ENCODE peak calls at places on chromosomes 7 and 10, in six cellular contexts. W is brain microvascular endothelial cell, S is Peyer's patch, V is aorta, F is pancreas, K is tibial artery. J is an unnamed sample.

GRCh38 chr10:16441106-16441850 is 4.5 kb downstream of the PTER start:
- DNase-seq in W (no peak), S (no peak), V (no peak), F (no peak), K (no peak), J (no peak)

GRCh38 chr10:60480865-60481563 is 91.3 kb upstream of the ANK3 start:
- DNase-seq in W (peak; percentile 63), S (no peak), V (no peak), F (no peak), K (no peak), J (no peak)

GRCh38 chr10:43585046-43585445 is 10.6 kb upstream of the ZNF239 start:
- DNase-seq in W (no peak), S (no peak), V (no peak), F (no peak), K (no peak), J (no peak)

GRCh38 chr7:77566421-77566820 is 29.3 kb downstream of the PTPN12 start:
- DNase-seq in W (no peak), S (no peak), V (no peak), F (no peak), K (no peak), J (no peak)

GRCh38 chr10:62112325-62112724 is 156.3 kb downstream of the RTKN2 start:
- DNase-seq in W (no peak), S (no peak), V (no peak), F (no peak), K (no peak), J (no peak)

GRCh38 chr10:84054743-84055142 is 84.6 kb upstream of the GHITM start:
- DNase-seq in W (no peak), S (no peak), V (no peak), F (no peak), K (no peak), J (no peak)

GRCh38 chr7:15685358-15686181 is 913 bp downstream of the MEOX2 start:
- DNase-seq in W (no peak), S (no peak), V (peak; percentile 58), F (peak; percentile 66), K (peak; percentile 79), J (peak; percentile 58)

GRCh38 chr7:96819111-96819700 is 109.6 kb upstream of the SEM1 start:
- DNase-seq in W (no peak), S (no peak), V (no peak), F (no peak), K (no peak), J (no peak)

GRCh38 chr7:107907790-107908189 is 16.8 kb downstream of the DLD start:
- DNase-seq in W (no peak), S (no peak), V (no peak), F (no peak), K (no peak), J (no peak)

GRCh38 chr7:28570970-28571288 is 158.6 kb downstream of the CREB5 start:
- DNase-seq in W (peak; percentile 52), S (no peak), V (no peak), F (no peak), K (no peak), J (no peak)

DNA sequence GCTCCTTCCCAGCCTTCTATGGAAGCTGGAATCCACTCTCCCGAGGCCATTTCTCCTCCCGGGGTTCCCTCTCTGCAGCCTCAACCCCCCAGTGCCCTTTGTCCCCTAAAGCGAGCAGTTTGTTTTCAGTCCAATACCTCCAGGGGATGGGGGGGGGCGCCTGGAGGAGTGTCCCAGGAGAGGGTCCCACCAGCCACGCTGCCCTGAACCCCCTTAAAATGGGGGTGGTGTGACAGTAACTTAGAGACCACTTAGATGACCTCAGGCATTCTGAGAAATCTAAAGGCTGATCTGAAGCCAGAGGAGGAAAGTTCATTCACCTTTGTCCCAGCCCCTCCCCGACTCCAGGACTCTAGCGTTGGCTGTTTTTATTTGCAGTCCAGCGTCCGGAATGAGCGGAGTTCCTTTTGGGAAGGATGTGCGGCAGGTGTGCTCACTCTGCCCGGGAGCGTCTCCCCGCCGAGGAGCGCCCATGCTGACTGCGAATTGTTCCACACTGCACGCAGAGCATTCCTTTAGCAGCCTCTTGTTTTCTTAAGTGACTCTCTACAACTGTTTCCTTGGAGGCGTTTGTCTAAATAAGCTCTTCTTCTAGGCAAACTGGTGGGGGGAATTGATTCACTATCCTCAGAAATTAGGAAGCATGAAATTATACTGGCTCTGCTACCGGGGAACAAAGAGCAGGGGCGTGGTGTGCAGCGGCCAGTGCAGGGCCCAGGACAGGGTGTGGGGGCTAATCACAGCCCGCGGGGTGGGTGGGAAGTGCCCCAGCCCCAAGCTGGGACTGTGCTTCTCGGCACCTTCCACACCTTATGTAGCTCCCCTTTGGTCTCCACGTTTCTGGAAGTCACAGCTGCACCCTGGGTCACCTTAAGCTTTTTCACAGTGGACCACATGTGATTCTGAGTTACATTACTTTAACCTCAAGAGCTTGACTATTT is 46.3 kb downstream of the SYPL1 start:
- DNase-seq in W (peak; percentile 32), S (no peak), V (no peak), F (no peak), K (no peak), J (no peak)
- H3K27ac ChIP-seq in W (no peak overlapping the region), S (peak overlapping the region; percentile 85), V (no peak overlapping the region), F (peak overlapping the region; percentile 48), K (peak overlapping the region; percentile 73), J (peak overlapping the region; percentile 58)

DNA sequence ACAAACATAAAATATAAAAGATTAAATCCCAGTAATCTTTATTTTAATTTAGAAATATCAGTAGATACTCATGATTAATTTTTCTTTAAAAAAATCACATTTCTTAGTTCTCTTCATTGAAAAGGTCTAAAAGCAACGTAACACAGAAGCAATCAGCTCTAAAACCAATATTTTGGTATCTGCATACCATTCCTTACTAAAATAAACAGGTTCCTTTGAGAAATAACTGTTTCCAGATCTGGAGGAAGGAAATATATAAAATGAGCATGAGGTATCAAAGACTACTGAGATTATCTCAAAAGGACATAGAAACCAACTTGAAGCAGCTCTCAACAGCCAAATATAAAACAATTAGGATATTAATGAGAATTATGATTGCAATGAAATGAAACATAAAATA is 301.0 kb upstream of the GNAI1 start:
- DNase-seq in W (no peak), S (no peak), V (no peak), F (no peak), K (no peak), J (no peak)
- H3K27ac ChIP-seq in W (no peak overlapping the region), S (no peak overlapping the region), V (no peak overlapping the region), F (no peak overlapping the region), K (no peak overlapping the region), J (no peak overlapping the region)

GRCh38 chr10:77983384-77984341 is 45.7 kb downstream of the POLR3A start:
- DNase-seq in W (peak; percentile 18), S (no peak), V (no peak), F (no peak), K (peak; percentile 34), J (no peak)
- H3K27ac ChIP-seq in W (no peak overlapping the region), S (no peak overlapping the region), V (no peak overlapping the region), F (no peak overlapping the region), K (no peak overlapping the region), J (no peak overlapping the region)

DNA sequence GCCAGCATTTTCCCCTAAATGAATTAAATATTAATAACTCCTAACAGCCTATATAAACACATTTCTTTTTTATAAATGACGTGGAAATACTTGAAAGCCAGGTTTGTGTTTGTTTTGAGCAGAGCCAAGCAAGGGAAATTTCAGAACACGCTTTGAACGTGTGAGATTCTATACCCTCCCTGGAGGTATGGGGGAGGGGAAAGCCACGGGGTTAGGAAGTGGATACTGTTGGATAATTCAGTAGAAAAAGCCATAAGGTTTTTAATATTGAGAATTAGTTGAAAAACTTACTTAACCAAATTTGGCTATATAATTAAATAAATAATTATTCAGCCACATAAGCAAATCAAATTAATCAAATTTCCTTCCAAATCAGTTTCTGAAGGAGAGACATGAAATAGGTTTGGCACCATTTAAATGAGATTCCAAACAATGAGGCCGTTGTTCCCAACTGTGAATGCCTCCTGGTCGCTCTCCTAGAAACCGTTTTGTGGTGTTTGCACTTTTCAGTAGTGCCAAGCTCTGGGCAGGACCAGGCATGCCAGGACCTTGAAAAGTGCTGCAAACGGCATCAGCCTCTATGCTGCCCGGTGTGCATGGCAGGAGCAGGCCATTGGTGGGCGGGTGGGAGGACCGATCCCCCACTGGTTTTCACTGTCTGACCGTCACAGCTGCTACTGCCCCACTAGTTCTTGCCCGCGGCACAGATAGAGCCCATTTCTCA is 88.1 kb downstream of the SEPTIN14 start:
- DNase-seq in W (no peak), S (no peak), V (no peak), F (no peak), K (no peak), J (no peak)
- H3K27ac ChIP-seq in W (no peak overlapping the region), S (no peak overlapping the region), V (no peak overlapping the region), F (no peak overlapping the region), K (no peak overlapping the region), J (no peak overlapping the region)

DNA sequence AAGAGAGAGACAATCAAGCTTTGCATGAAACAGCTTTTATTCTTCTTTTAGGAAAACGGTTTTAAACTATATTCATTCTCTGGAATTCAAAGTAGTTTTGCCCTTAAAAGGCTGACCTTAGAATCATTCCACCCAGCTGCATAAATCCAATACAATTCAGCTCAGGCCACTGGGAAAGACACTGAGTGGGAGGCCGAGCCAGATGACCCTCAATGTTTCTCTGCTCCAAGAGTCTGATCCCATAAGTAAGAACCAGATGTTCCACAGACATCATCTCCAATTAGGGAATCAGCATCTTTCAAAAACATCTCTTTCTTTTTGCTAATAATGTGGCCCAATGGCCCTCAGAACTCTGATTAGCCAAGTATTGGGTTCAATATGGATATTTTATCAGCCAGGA is 26.1 kb downstream of the CREB3L2 start:
- DNase-seq in W (no peak), S (no peak), V (no peak), F (no peak), K (no peak), J (no peak)
- H3K27ac ChIP-seq in W (peak overlapping the region; percentile 97), S (peak overlapping the region; percentile 73), V (peak overlapping the region; percentile 93), F (no peak overlapping the region), K (peak overlapping the region; percentile 96), J (peak overlapping the region; percentile 57)

GRCh38 chr7:152200395-152200794 is 174.9 kb downstream of the GALNT11 start:
- DNase-seq in W (no peak), S (no peak), V (no peak), F (no peak), K (no peak), J (no peak)

GRCh38 chr7:152202056-152202455 is 176.6 kb downstream of the GALNT11 start:
- DNase-seq in W (no peak), S (no peak), V (no peak), F (no peak), K (no peak), J (no peak)

DNA sequence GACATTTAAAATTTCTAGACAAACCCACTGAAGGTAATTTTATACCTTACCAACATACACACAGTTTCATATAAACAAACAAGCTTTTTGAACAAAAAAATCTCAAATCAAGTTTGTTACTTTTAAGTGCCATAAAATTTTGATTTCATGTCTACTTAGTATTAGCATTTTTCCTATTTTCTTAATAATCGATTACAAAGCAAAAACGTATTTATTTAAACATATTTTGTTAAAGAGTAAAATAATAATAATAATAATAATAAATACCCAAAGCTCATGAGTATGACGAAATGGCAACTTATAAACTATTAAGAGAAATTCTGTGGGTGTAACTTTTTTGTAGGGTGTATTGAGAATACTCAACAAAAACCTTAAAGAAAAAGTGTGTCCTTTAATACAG is 177.6 kb downstream of the GALNT11 start:
- DNase-seq in W (no peak), S (no peak), V (no peak), F (no peak), K (no peak), J (no peak)
- H3K27ac ChIP-seq in W (no peak overlapping the region), S (no peak overlapping the region), V (no peak overlapping the region), F (no peak overlapping the region), K (no peak overlapping the region), J (no peak overlapping the region)

GRCh38 chr7:2519119-2519930 is at the start of gene LFNG:
- DNase-seq in W (peak; percentile 71), S (peak; percentile 94), V (peak; percentile 90), F (peak; percentile 95), K (peak; percentile 90), J (peak; percentile 86)
- H3K27ac ChIP-seq in W (no peak within 1 kb of the TSS), S (peak within 1 kb of the TSS; percentile 97), V (no peak within 1 kb of the TSS), F (peak within 1 kb of the TSS; percentile 13), K (no peak within 1 kb of the TSS), J (no peak within 1 kb of the TSS)

GRCh38 chr7:92044148-92044547 is 90.1 kb downstream of the CYP51A1 start:
- DNase-seq in W (no peak), S (no peak), V (no peak), F (no peak), K (no peak), J (no peak)
- H3K27ac ChIP-seq in W (no peak overlapping the region), S (peak overlapping the region; percentile 39), V (no peak overlapping the region), F (no peak overlapping the region), K (peak overlapping the region; percentile 34), J (no peak overlapping the region)

J was measured in ovary.